ENCODE peak calls at places on chromosomes 13 and 19, in five cellular contexts. L is uterus, K is stomach, A is osteocyte, H is mucosa of descending colon. P is an unnamed sample.

GRCh38 chr13:113726961-113727411 is 32.0 kb upstream of the TMEM255B start:
- DNase-seq in K (no peak), L (no peak), A (no peak), H (no peak), P (no peak)

GRCh38 chr13:34777914-34778303 is 164.2 kb upstream of the NBEA start:
- DNase-seq in L (no peak), H (no peak), K (no peak), A (no peak), P (no peak)

GRCh38 chr19:49701271-49701786 is 10.4 kb downstream of the CPT1C start:
- DNase-seq in K (no peak), L (no peak), H (no peak), A (no peak), P (no peak)

GRCh38 chr19:41860419-41861097 is 503 bp downstream of the RPS19 start:
- DNase-seq in A (no peak), H (no peak), K (no peak), L (no peak), P (no peak)

GRCh38 chr13:91017031-91017668 is 330.3 kb upstream of the MIR17HG start:
- DNase-seq in L (no peak), A (no peak), K (peak), H (peak), P (peak)

GRCh38 chr19:55105237-55105636 is 12.2 kb downstream of the PPP1R12C start:
- DNase-seq in H (no peak), A (no peak), L (no peak), K (no peak), P (no peak)

GRCh38 chr13:94063096-94063495 is 416.4 kb downstream of the DCT start:
- DNase-seq in K (no peak), L (no peak), H (no peak), A (no peak), P (no peak)

GRCh38 chr13:33918199-33918932 is 100.4 kb downstream of the RFC3 start:
- DNase-seq in K (no peak), A (no peak), L (no peak), H (no peak), P (no peak)

GRCh38 chr19:46426506-46427162 is 2.1 kb downstream of the PNMA8C start:
- DNase-seq in A (peak), H (peak), L (peak), K (peak), P (peak)

GRCh38 chr13:93847162-93847561 is 620.6 kb downstream of the GPC6 start:
- DNase-seq in K (no peak), A (no peak), L (no peak), H (no peak), P (no peak)

GRCh38 chr13:75124415-75124814 is 357.6 kb downstream of the TBC1D4 start:
- DNase-seq in K (no peak), A (no peak), L (no peak), H (no peak), P (no peak)

GRCh38 chr19:34120846-34121639 is 51.3 kb upstream of the LSM14A start:
- DNase-seq in A (no peak), H (peak), K (peak), L (no peak), P (peak)

GRCh38 chr19:40523322-40524047 is 53.2 kb upstream of the SHKBP1 start:
- DNase-seq in L (no peak), H (peak), K (peak), A (no peak), P (peak)

GRCh38 chr13:106480511-106480910 is 55.0 kb downstream of the EFNB2 start:
- DNase-seq in H (no peak), K (no peak), A (no peak), L (no peak), P (no peak)

GRCh38 chr19:9945319-9945966 is 9.1 kb upstream of the OLFM2 start:
- DNase-seq in H (peak), L (peak), A (peak), K (peak), P (no peak)

GRCh38 chr19:5707576-5708575 is 12.1 kb downstream of the LONP1 start:
- DNase-seq in H (no peak), K (no peak), A (peak), L (no peak), P (no peak)

GRCh38 chr13:26019881-26020535 is 31.8 kb downstream of the SHISA2 start:
- DNase-seq in K (no peak), H (no peak), L (no peak), A (no peak), P (peak)

GRCh38 chr19:3366104-3366760 is at the start of gene NFIC:
- DNase-seq in A (peak), H (peak), K (peak), L (peak), P (peak)

GRCh38 chr19:35716735-35716984 is 1.1 kb upstream of the KMT2B start:
- DNase-seq in H (no peak), L (no peak), A (no peak), K (no peak), P (no peak)

GRCh38 chr13:38045278-38046048 is 175.9 kb upstream of the TRPC4 start:
- DNase-seq in H (peak), K (no peak), A (no peak), L (no peak), P (peak)

GRCh38 chr19:35509018-35509652 is 4.3 kb downstream of the DMKN start:
- DNase-seq in L (no peak), H (peak), K (peak), A (no peak), P (peak)

GRCh38 chr13:79451500-79451962 is 29.4 kb upstream of the NDFIP2 start:
- DNase-seq in K (no peak), L (no peak), A (no peak), H (peak), P (no peak)

GRCh38 chr19:46402725-46403124 is 10.6 kb downstream of the CCDC8 start:
- DNase-seq in H (no peak), L (no peak), K (no peak), A (no peak), P (no peak)

GRCh38 chr13:52034616-52035226 is 10.2 kb downstream of the UTP14C start:
- DNase-seq in K (no peak), L (no peak), H (no peak), A (no peak), P (no peak)

DNA sequence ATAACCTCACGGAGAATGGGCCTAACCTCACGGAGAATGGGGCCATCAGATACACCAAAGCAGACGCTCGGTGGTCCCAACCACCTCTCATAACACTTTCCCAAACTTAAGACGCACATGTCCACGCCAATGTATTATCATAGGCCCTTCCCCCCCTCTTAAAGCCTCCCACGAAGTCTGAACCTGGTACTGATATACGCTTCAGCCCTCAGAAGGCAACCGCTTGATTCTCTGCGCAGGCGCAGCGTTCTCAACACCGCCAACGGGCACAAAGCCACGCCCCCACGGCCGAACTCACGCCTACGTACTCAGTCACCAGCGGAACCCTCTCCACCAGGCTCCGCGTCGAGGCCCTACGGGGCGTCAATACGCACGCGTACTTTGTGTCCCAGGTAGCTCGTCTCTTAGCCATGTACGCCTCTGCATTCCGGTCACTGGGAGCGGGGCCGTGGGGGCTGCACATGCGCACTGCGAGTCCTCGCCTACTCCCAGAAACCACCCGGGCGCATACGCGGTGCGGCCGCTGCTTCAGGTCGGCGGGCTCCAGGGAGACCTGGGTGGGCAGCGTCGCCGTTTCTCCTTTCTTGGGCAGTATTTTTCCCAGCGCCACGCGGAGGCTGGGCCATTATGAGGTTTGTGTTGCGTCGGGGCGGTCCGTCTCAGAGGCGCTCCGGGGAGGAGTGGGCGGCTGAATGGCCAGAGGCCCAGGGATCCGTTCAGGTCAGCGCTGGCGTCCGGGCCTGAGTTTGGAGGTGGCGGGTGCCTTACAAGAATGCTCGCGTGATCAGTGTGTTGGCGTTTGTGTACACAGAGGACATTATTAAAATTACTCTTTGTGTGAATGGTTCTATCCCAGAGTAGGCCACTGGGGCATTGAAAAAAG is 25.3 kb downstream of the ZNF582 start:
- DNase-seq in H (peak), L (peak), A (peak), K (peak), P (peak)
- TF ChIP-seq CTCF in H (no peak), L (no peak), A (no peak), K (no peak), P (no peak)

GRCh38 chr19:51799311-51799997 is 4.5 kb downstream of the FPR3 start:
- DNase-seq in K (peak), L (peak), H (peak), A (no peak), P (peak)
- TF ChIP-seq CTCF in K (no peak), L (no peak), H (no peak), A (no peak), P (no peak)

GRCh38 chr19:51417107-51417806 is at the start of gene SIGLEC10:
- DNase-seq in K (peak), H (no peak), A (no peak), L (no peak), P (no peak)

GRCh38 chr19:51421229-51422052 is 4.0 kb upstream of the SIGLEC10 start:
- DNase-seq in H (no peak), K (no peak), A (no peak), L (no peak), P (no peak)

GRCh38 chr19:51417807-51418152 is 338 bp upstream of the SIGLEC10 start:
- DNase-seq in K (no peak), A (no peak), H (no peak), L (no peak), P (no peak)

GRCh38 chr19:51418707-51419106 is 1.3 kb upstream of the SIGLEC10 start:
- DNase-seq in K (no peak), H (no peak), A (no peak), L (no peak), P (no peak)

DNA sequence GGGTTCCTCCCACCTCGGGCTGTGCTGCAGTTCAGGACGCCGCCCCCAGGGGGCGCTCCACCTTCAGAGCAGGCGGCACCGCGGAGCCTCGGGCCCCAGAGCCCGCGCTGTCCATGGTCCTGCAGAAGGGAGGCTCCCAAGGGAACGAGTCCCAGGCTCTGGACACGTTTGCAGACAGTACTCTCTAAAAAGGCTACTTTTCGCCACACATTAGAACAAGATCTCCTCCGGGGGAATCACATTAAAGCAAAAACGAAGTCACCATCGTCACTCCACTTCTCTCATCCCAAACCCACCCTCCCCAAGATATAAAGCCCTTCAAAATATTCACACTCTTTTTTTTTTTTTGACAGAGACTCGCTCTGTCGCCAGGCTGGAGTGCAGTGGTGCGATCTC is 4.6 kb upstream of the SIGLEC10 start:
- DNase-seq in H (peak), L (no peak), A (peak), K (peak), P (peak)
- TF ChIP-seq CTCF in H (peak), L (peak), A (peak), K (no peak), P (peak)

GRCh38 chr19:2209408-2209807 is 26.7 kb downstream of the PLEKHJ1 start:
- DNase-seq in A (no peak), L (no peak), K (no peak), H (no peak), P (no peak)

GRCh38 chr19:2210206-2210605 is 25.9 kb downstream of the PLEKHJ1 start:
- DNase-seq in A (no peak), K (no peak), L (no peak), H (peak), P (no peak)

GRCh38 chr19:2208975-2209374 is 27.2 kb downstream of the PLEKHJ1 start:
- DNase-seq in L (no peak), H (no peak), A (no peak), K (no peak), P (no peak)

GRCh38 chr19:2207008-2207407 is 29.1 kb downstream of the PLEKHJ1 start:
- DNase-seq in K (no peak), L (no peak), A (no peak), H (no peak), P (no peak)

DNA sequence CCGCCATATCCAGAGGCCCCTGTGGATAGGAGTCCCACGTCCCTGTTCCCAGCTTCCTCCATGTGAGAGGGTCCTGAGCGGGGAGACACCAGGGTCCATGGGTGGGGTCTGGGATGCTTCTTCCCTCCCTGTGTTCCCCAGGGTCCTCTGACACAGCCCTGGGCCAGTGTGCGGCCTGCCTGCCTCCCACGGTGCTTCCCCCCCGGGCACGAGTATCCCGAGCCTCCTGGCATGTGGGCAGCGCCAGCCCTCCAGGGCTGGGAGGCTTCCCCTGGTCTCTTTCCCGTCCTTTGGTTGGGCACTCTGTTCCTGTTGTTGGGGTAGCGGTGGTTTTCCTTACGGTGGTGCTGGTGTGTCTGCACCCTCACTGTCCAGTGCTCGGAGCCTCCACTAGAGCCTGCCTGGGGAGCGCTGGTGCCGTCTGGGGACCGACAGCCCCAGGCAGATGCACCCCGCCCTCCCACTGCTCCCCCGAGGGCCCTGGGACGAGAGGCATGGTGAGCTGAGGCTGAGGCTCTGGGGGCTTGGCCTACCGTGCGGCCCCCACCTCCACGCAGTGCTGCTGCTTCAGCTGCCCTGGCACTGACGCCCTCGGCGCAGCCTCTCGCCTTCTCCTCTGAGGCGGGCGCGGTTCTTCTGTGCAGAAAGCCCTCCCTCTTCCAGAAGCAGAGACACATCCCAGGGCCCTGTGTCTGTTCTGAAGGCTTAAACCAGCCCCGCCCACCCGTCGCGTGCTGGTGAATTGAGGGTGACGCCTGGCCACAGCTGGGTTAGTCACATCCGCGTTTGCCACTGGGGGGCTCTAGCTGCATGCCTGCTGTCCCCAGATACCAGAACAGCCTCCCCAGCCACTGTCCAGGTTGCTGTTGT is 27.9 kb downstream of the PLEKHJ1 start:
- DNase-seq in K (peak), L (no peak), H (peak), A (peak), P (no peak)
- TF ChIP-seq CTCF in K (no peak), L (peak), H (no peak), A (peak), P (no peak)

P was measured in Calu3.